ENCODE peak calls at places on chromosome 9, in six cellular contexts. F is K562, Z is HepG2, A is SK-N-SH, T is Panc1, J is GM12878. Y is an unnamed sample.

GRCh38 chr9:75974006-75974766 is 83.7 kb downstream of the PCSK5 start:
- DNase-seq in T (no peak), J (no peak), A (no peak), Z (no peak), F (no peak), Y (no peak)

GRCh38 chr9:137620581-137620980 is 1.8 kb downstream of the EHMT1 start:
- DNase-seq in F (no peak), A (no peak), J (no peak), Z (no peak), T (no peak), Y (no peak)

GRCh38 chr9:11874414-11874813 is 818.8 kb upstream of the TYRP1 start:
- DNase-seq in F (no peak), Z (no peak), A (no peak), T (no peak), J (no peak), Y (no peak)

GRCh38 chr9:14428781-14429230 is 114.9 kb upstream of the NFIB start:
- DNase-seq in F (peak), J (no peak), Z (peak), A (peak), T (peak), Y (peak)

GRCh38 chr9:70093944-70094343 is 50.3 kb downstream of the MAMDC2 start:
- DNase-seq in A (no peak), F (no peak), Z (no peak), J (no peak), T (no peak), Y (no peak)

GRCh38 chr9:33311953-33312352 is 21.6 kb downstream of the NFX1 start:
- DNase-seq in F (no peak), T (no peak), J (no peak), Z (no peak), A (no peak), Y (no peak)

GRCh38 chr9:35515766-35516165 is 25.9 kb downstream of the RUSC2 start:
- DNase-seq in F (no peak), Z (no peak), J (no peak), T (no peak), A (no peak), Y (no peak)

GRCh38 chr9:73152953-73153352 is 1.3 kb downstream of the ANXA1 start:
- DNase-seq in J (peak), Z (no peak), A (no peak), F (no peak), T (no peak), Y (no peak)

GRCh38 chr9:81737871-81738507 is 48.6 kb upstream of the TLE1 start:
- DNase-seq in J (no peak), F (no peak), T (peak), Z (peak), A (no peak), Y (peak)

GRCh38 chr9:36925033-36925432 is 109.0 kb downstream of the PAX5 start:
- DNase-seq in F (no peak), A (no peak), Z (no peak), J (no peak), T (no peak), Y (no peak)

GRCh38 chr9:95459867-95460626 is 56.7 kb downstream of the PTCH1 start:
- DNase-seq in A (no peak), Z (no peak), F (no peak), J (no peak), T (no peak), Y (no peak)

GRCh38 chr9:72923077-72923476 is 29.8 kb downstream of the ALDH1A1 start:
- DNase-seq in A (no peak), F (no peak), T (no peak), Z (no peak), J (no peak), Y (no peak)

GRCh38 chr9:120413121-120414048 is 166.6 kb downstream of the CDK5RAP2 start:
- DNase-seq in A (peak), J (no peak), F (no peak), Z (no peak), T (no peak), Y (no peak)

GRCh38 chr9:69936427-69936826 is 107.2 kb upstream of the MAMDC2 start:
- DNase-seq in T (no peak), F (peak), Z (no peak), A (no peak), J (no peak), Y (no peak)

GRCh38 chr9:120435066-120435465 is 144.9 kb downstream of the CDK5RAP2 start:
- DNase-seq in A (no peak), T (no peak), Z (no peak), F (no peak), J (no peak), Y (no peak)

GRCh38 chr9:123651273-123651672 is 278.7 kb downstream of the DENND1A start:
- DNase-seq in J (no peak), Z (no peak), A (no peak), F (no peak), T (no peak), Y (no peak)

GRCh38 chr9:106286249-106286648 is 576.7 kb upstream of the ZNF462 start:
- DNase-seq in Z (no peak), A (peak), T (peak), J (no peak), F (no peak), Y (no peak)

GRCh38 chr9:111662851-111663823 is 1.7 kb downstream of the GNG10 start:
- DNase-seq in Z (no peak), T (no peak), A (no peak), J (no peak), F (peak), Y (no peak)

GRCh38 chr9:124449381-124450151 is 685 bp upstream of the ADGRD2 start:
- DNase-seq in A (peak), Z (no peak), T (no peak), F (no peak), J (no peak), Y (no peak)

GRCh38 chr9:31824860-31825259 is 559.6 kb upstream of the ACO1 start:
- DNase-seq in F (no peak), J (no peak), A (no peak), Z (peak), T (no peak), Y (no peak)

GRCh38 chr9:135501261-135502167 is 1.0 kb downstream of the MRPS2 start:
- DNase-seq in T (no peak), J (no peak), Z (no peak), A (peak), F (peak), Y (no peak)

GRCh38 chr9:13444696-13445095 is 165.2 kb upstream of the MPDZ start:
- DNase-seq in F (no peak), T (no peak), Z (no peak), J (no peak), A (no peak), Y (no peak)

GRCh38 chr9:27086818-27087680 is 22.0 kb upstream of the TEK start:
- DNase-seq in J (no peak), T (no peak), Z (no peak), F (no peak), A (no peak), Y (no peak)

GRCh38 chr9:129627556-129628492 is 1.9 kb downstream of the NTMT1 start:
- DNase-seq in J (no peak), A (no peak), F (no peak), T (no peak), Z (no peak), Y (no peak)

GRCh38 chr9:130522233-130522808 is 57.1 kb upstream of the FUBP3 start:
- DNase-seq in A (peak), J (no peak), F (peak), Z (no peak), T (no peak), Y (no peak)

GRCh38 chr9:23683476-23684095 is 142.5 kb downstream of the ELAVL2 start:
- DNase-seq in J (no peak), Z (no peak), T (no peak), A (no peak), F (no peak), Y (no peak)

GRCh38 chr9:91433180-91433579 is 9.5 kb upstream of the NFIL3 start:
- DNase-seq in T (peak), Z (peak), A (peak), F (peak), J (no peak), Y (peak)

GRCh38 chr9:19988281-19988680 is 199.4 kb upstream of the SLC24A2 start:
- DNase-seq in A (no peak), F (no peak), Z (no peak), T (no peak), J (no peak), Y (no peak)

GRCh38 chr9:134057751-134058701 is 9.8 kb downstream of the BRD3 start:
- DNase-seq in T (no peak), A (no peak), Z (peak), J (no peak), F (no peak), Y (no peak)

GRCh38 chr9:132014218-132014800 is 65.4 kb downstream of the MED27 start:
- DNase-seq in J (no peak), F (no peak), A (no peak), T (no peak), Z (no peak), Y (no peak)

DNA sequence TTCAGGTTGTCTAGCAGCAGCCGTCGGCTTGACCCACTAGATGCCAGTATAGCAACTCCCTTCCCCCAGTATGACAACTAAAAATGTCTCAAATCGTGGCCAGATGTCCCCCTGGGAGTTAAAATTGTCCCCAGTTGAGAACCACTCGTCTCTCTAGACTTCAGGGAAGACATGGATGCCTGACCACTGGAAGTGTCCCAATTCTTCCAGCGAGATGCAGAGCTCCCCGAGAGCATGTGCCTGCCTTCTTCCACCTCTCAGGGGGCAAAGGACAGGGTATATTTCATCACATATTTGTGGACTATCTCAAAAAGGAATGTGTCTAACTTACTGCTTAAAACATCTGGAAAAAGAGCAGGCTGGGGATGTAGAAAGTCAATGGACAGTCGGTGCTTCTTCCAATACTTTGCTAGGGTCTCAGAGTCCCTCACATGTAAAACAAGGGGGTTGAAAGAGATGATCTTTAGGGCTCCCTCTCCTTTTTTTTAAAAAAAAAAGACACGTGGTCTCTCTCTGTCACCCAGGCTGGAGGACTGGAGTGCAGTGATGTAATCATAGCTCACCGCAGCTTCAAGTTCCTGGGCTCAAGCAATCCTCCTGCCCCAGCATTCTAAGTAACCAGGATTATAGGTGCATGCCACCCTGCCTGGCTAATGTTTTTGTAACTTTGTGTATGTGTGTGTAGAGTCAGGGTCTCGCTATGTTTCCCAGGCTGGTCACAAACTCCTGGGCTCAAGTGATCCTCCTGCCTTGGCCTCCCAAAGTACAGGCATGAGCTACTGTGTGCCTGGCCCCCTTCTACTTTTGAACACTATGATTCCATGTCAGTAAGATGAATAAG is 190.6 kb downstream of the DAB2IP start:
- DNase-seq in T (no peak), Z (no peak), F (no peak), A (no peak), J (no peak), Y (no peak)
- TF ChIP-seq REST in T (no peak), Z (no peak), F (no peak), A (no peak), J (no peak), Y (no peak)

GRCh38 chr9:109793196-109793595 is 13.2 kb downstream of the PALM2AKAP2 start:
- DNase-seq in J (no peak), F (no peak), Z (no peak), T (no peak), A (no peak), Y (no peak)
- H3K27ac ChIP-seq in J (no peak), F (no peak), Z (no peak), T (no peak), A (peak), Y (no peak)

DNA sequence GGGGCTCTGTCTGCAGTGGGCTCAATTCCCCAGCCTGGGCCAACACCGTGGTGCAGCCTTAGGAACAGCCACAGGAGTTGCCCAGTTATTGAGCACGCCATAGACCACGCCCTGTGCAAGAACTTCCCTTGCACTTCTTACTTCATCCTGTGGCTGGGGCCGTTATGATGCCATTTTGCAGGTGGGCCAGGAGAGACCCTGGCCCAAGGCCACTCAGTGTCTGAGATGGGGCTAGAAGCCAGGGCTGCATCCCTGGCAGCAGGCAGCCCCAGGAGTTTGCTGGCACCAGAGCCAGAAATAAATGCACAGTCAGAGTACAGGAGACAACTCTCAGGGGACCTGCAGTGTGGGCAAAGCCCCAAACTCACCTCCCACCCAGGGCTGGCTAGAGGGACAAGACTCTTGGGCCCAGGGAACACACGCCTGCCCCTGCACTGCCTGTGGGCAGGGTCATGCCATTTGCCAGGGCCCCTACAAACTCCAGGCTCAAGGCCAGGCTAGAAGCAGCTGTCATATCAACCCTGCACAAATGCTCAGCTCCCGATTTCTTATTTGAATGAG is 6.7 kb downstream of the CORO2A start:
- DNase-seq in A (no peak), J (no peak), T (no peak), F (no peak), Z (no peak), Y (no peak)
- TF ChIP-seq SIN3A in A (no peak), J (no peak), T (no peak), F (no peak), Z (no peak), Y (no peak)

GRCh38 chr9:38004809-38005560 is 64.0 kb downstream of the SHB start:
- DNase-seq in J (no peak), T (no peak), F (no peak), Z (no peak), A (no peak), Y (no peak)
- TF ChIP-seq REST in J (no peak), T (no peak), F (no peak), Z (no peak), A (no peak), Y (no peak)

GRCh38 chr9:88652876-88653275 is 117.9 kb downstream of the NXNL2 start:
- DNase-seq in Z (no peak), T (no peak), F (no peak), A (no peak), J (no peak), Y (no peak)
- H3K27ac ChIP-seq in Z (no peak), T (no peak), F (no peak), A (peak), J (no peak), Y (no peak)

GRCh38 chr9:90287567-90288274 is 354.9 kb downstream of the DIRAS2 start:
- DNase-seq in J (peak), F (no peak), Z (no peak), T (no peak), A (no peak), Y (no peak)

GRCh38 chr9:90288275-90288639 is 354.4 kb downstream of the DIRAS2 start:
- DNase-seq in J (no peak), Z (no peak), A (no peak), F (no peak), T (no peak), Y (no peak)

GRCh38 chr9:90285946-90286345 is 356.7 kb downstream of the DIRAS2 start:
- DNase-seq in J (no peak), T (no peak), F (no peak), A (no peak), Z (no peak), Y (no peak)

GRCh38 chr9:90296539-90296938 is 346.1 kb downstream of the DIRAS2 start:
- DNase-seq in A (no peak), Z (no peak), F (no peak), T (no peak), J (no peak), Y (no peak)

DNA sequence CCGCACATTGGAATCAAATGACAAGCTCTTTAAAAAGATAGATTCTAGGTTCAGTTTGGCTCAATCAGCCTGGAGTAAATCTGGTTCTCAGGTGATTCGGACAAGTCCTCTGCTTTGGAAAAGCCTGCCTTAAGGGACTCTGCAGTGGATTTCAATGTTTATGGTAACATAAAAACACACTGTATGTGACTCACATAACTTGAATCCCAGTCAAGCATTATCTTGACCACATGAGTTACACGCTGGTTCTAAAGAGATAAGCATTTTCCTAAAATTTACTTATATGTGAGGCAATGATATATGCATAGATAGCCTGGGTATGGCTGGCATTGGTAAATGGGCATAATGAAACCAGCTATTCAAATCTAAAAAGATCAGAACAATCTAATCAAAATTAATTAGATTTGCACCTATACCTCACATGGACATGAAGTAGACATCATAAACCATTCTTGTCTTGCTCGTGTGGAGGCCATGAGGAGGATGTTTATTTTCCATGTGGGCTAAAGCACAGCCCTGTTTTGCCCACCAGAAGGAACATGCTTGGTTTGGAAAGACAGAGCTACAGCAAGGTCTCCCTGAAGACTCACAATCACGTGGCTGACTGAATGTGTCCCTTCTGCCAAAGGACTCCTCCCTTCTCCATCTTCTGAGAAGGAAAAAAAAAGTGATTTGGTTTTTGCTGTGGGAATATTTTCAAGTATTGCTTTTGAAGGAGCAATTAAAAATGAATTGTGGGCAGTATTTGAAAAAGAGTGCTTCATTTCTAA is 351.7 kb downstream of the DIRAS2 start:
- DNase-seq in T (no peak), F (no peak), Z (no peak), J (no peak), A (no peak), Y (no peak)
- TF ChIP-seq SIN3A in T (no peak), F (no peak), Z (no peak), J (no peak), A (no peak), Y (no peak)

GRCh38 chr9:107363511-107364182 is 80.6 kb downstream of the RAD23B start:
- DNase-seq in A (peak), J (no peak), F (no peak), Z (no peak), T (no peak), Y (no peak)
- TF ChIP-seq REST in A (no peak), J (no peak), F (no peak), Z (no peak), T (no peak), Y (no peak)

GRCh38 chr9:83405674-83406255 is 132.4 kb downstream of the FRMD3 start:
- DNase-seq in F (no peak), A (no peak), J (no peak), Z (no peak), T (no peak), Y (no peak)

GRCh38 chr9:83406901-83407300 is 131.3 kb downstream of the FRMD3 start:
- DNase-seq in Z (no peak), A (no peak), T (no peak), J (no peak), F (no peak), Y (no peak)

GRCh38 chr9:83401328-83401895 is 136.8 kb downstream of the FRMD3 start:
- DNase-seq in A (no peak), Z (no peak), J (no peak), T (no peak), F (no peak), Y (no peak)

DNA sequence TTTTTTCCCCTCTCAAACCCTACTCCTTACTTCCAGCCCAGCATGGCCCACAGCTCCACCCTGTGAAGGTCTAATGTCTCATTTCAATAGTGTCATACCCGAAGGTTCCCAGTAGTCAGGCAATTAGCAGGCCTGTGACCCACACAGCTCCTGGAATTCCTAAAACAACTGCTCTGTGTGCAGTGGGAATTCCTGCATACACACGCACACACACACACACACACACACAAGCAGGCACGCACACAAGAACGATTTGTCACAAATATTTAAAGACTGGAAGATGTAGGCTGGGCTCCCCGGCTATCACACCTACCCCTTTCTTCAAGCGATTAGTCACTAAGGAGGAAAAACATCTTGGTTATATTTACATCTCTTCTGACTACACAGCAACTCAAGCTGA is 134.3 kb downstream of the FRMD3 start:
- DNase-seq in A (no peak), T (no peak), Z (no peak), J (no peak), F (no peak), Y (no peak)
- H3K27ac ChIP-seq in A (peak), T (peak), Z (no peak), J (no peak), F (no peak), Y (no peak)

Y was measured in HCT116.